ENCODE peak calls at places on chromosomes 16 and 17, in eight cellular contexts. S, U, M, V, X, N, H and Z are unnamed samples.

GRCh38 chr17:36728030-36728991 is 126.9 kb downstream of the MRM1 start:
- DNase-seq in S (no peak), U (no peak), M (no peak), V (no peak), X (peak), N (no peak), H (peak), Z (no peak)

GRCh38 chr16:12113581-12114375 is 137.2 kb downstream of the SNX29 start:
- DNase-seq in S (peak), U (no peak), M (no peak), V (no peak), X (no peak), N (no peak), H (no peak), Z (no peak)

GRCh38 chr17:82812601-82813000 is 27.2 kb downstream of the ZNF750 start:
- DNase-seq in S (no peak), U (no peak), M (no peak), V (no peak), X (no peak), N (no peak), H (no peak), Z (no peak)

GRCh38 chr17:66372182-66372581 is 69.8 kb downstream of the PRKCA start:
- DNase-seq in S (no peak), U (no peak), M (no peak), V (no peak), X (no peak), N (no peak), H (no peak), Z (no peak)

GRCh38 chr17:81012574-81013447 is 21.2 kb downstream of the CHMP6 start:
- DNase-seq in S (no peak), U (no peak), M (no peak), V (no peak), X (no peak), N (no peak), H (no peak), Z (no peak)

GRCh38 chr16:17143546-17144419 is 327.0 kb downstream of the XYLT1 start:
- DNase-seq in S (no peak), U (no peak), M (no peak), V (no peak), X (no peak), N (no peak), H (no peak), Z (no peak)

GRCh38 chr17:73350864-73351263 is 39.1 kb upstream of the CDC42EP4 start:
- DNase-seq in S (no peak), U (no peak), M (no peak), V (no peak), X (no peak), N (no peak), H (no peak), Z (no peak)

GRCh38 chr16:30875881-30876791 is 17.7 kb downstream of the BCL7C start:
- DNase-seq in S (peak), U (no peak), M (no peak), V (peak), X (no peak), N (peak), H (peak), Z (no peak)

GRCh38 chr16:66247516-66248089 is 118.9 kb upstream of the CDH5 start:
- DNase-seq in S (peak), U (no peak), M (no peak), V (no peak), X (no peak), N (no peak), H (no peak), Z (peak)

GRCh38 chr16:1983544-1984346 is at the start of gene GFER:
- DNase-seq in S (peak), U (peak), M (peak), V (peak), X (peak), N (peak), H (peak), Z (peak)

GRCh38 chr17:20279631-20280030 is 187.7 kb downstream of the LGALS9B start:
- DNase-seq in S (no peak), U (no peak), M (no peak), V (no peak), X (no peak), N (no peak), H (no peak), Z (no peak)

GRCh38 chr17:66462010-66462409 is 159.6 kb downstream of the PRKCA start:
- DNase-seq in S (no peak), U (no peak), M (no peak), V (no peak), X (no peak), N (no peak), H (no peak), Z (no peak)

GRCh38 chr17:38591759-38592241 is 14.0 kb downstream of the SRCIN1 start:
- DNase-seq in S (peak), U (no peak), M (no peak), V (no peak), X (peak), N (no peak), H (peak), Z (no peak)

GRCh38 chr16:11609474-11610120 is 22.9 kb upstream of the LITAF start:
- DNase-seq in S (no peak), U (no peak), M (no peak), V (no peak), X (no peak), N (no peak), H (no peak), Z (no peak)

GRCh38 chr16:15044286-15044685 is 11.6 kb downstream of the NTAN1 start:
- DNase-seq in S (no peak), U (no peak), M (no peak), V (no peak), X (no peak), N (no peak), H (no peak), Z (no peak)

GRCh38 chr17:77709594-77709993 is 248.9 kb upstream of the TNRC6C start:
- DNase-seq in S (no peak), U (peak), M (no peak), V (no peak), X (no peak), N (no peak), H (no peak), Z (no peak)

GRCh38 chr16:4915226-4915761 is 21.7 kb downstream of the PPL start:
- DNase-seq in S (peak), U (no peak), M (no peak), V (no peak), X (no peak), N (no peak), H (no peak), Z (no peak)

GRCh38 chr16:83953796-83954576 is 946 bp downstream of the OSGIN1 start:
- DNase-seq in S (peak), U (no peak), M (no peak), V (no peak), X (peak), N (no peak), H (peak), Z (no peak)

GRCh38 chr17:10048951-10049350 is 143.9 kb upstream of the RCVRN start:
- DNase-seq in S (no peak), U (no peak), M (no peak), V (no peak), X (no peak), N (no peak), H (no peak), Z (no peak)

GRCh38 chr17:19785854-19786253 is 37.8 kb upstream of the ALDH3A1 start:
- DNase-seq in S (no peak), U (no peak), M (no peak), V (no peak), X (no peak), N (no peak), H (no peak), Z (no peak)

GRCh38 chr17:9240659-9241370 is 219.5 kb downstream of the NTN1 start:
- DNase-seq in S (peak), U (peak), M (peak), V (no peak), X (no peak), N (no peak), H (no peak), Z (peak)

GRCh38 chr16:70253291-70254094 is 1.8 kb upstream of the EXOSC6 start:
- DNase-seq in S (peak), U (peak), M (peak), V (no peak), X (peak), N (no peak), H (peak), Z (no peak)

GRCh38 chr17:52148969-52149351 is 9.6 kb downstream of the CA10 start:
- DNase-seq in S (no peak), U (no peak), M (no peak), V (no peak), X (no peak), N (no peak), H (no peak), Z (no peak)

GRCh38 chr17:43920500-43921095 is 13.3 kb upstream of the MPP2 start:
- DNase-seq in S (no peak), U (no peak), M (no peak), V (no peak), X (no peak), N (no peak), H (no peak), Z (no peak)

GRCh38 chr17:79937981-79938695 is 97.5 kb downstream of the TBC1D16 start:
- DNase-seq in S (peak), U (no peak), M (no peak), V (no peak), X (no peak), N (no peak), H (no peak), Z (no peak)

GRCh38 chr16:20061132-20061531 is 12.6 kb downstream of the GPR139 start:
- DNase-seq in S (no peak), U (no peak), M (no peak), V (no peak), X (no peak), N (no peak), H (no peak), Z (no peak)

GRCh38 chr17:65103431-65103830 is 33.7 kb upstream of the RGS9 start:
- DNase-seq in S (no peak), U (no peak), M (no peak), V (no peak), X (no peak), N (no peak), H (no peak), Z (no peak)

GRCh38 chr16:22977294-22977697 is 163.3 kb downstream of the HS3ST2 start:
- DNase-seq in S (peak), U (no peak), M (no peak), V (no peak), X (no peak), N (no peak), H (no peak), Z (no peak)

GRCh38 chr17:48259710-48260291 is 152.2 kb downstream of the SNX11 start:
- DNase-seq in S (peak), U (no peak), M (no peak), V (no peak), X (no peak), N (no peak), H (peak), Z (no peak)

GRCh38 chr16:29852654-29853053 is 10.4 kb downstream of the CDIPT start:
- DNase-seq in S (peak), U (no peak), M (peak), V (no peak), X (no peak), N (no peak), H (no peak), Z (no peak)

GRCh38 chr16:80938035-80938927 is 68.4 kb downstream of the CMC2 start:
- DNase-seq in S (peak), U (peak), M (peak), V (no peak), X (no peak), N (no peak), H (no peak), Z (peak)

GRCh38 chr17:27199948-27200347 is 94.0 kb upstream of the WSB1 start:
- DNase-seq in S (no peak), U (no peak), M (no peak), V (no peak), X (peak), N (no peak), H (no peak), Z (no peak)

GRCh38 chr17:67433248-67433924 is 56.3 kb downstream of the PITPNC1 start:
- DNase-seq in S (no peak), U (no peak), M (no peak), V (no peak), X (no peak), N (no peak), H (peak), Z (no peak)

GRCh38 chr17:76420356-76421053 is 32.4 kb downstream of the UBE2O start:
- DNase-seq in S (no peak), U (no peak), M (no peak), V (no peak), X (no peak), N (no peak), H (no peak), Z (no peak)

GRCh38 chr17:55996826-55997225 is 156.4 kb upstream of the ANKFN1 start:
- DNase-seq in S (peak), U (no peak), M (no peak), V (no peak), X (no peak), N (no peak), H (no peak), Z (no peak)